ENCODE peak calls at places on chromosomes 1 and 21, in six cellular contexts. S, L, H, X, K and G are unnamed samples.
A peak's percentile ranks its signal among the peaks of the same experiment; 100 is the strongest.

GRCh38 chr1:42618866-42619265 is 39.4 kb upstream of the PPIH start:
- DNase-seq in H (no peak), X (no peak), K (no peak), L (no peak), S (no peak), G (no peak)

GRCh38 chr1:39173995-39174380 is 30.5 kb upstream of the MACF1 start:
- DNase-seq in S (no peak), X (no peak), H (no peak), K (no peak), L (no peak), G (no peak)

GRCh38 chr1:233394860-233395717 is 67.6 kb downstream of the MAP3K21 start:
- DNase-seq in S (peak; percentile 55), X (no peak), K (peak; percentile 52), L (peak; percentile 54), H (peak; percentile 33), G (peak; percentile 82)

GRCh38 chr1:111719135-111719534 is 20.1 kb downstream of the INKA2 start:
- DNase-seq in X (no peak), S (no peak), K (no peak), L (no peak), H (no peak), G (no peak)

GRCh38 chr1:5840551-5840914 is 151.7 kb downstream of the NPHP4 start:
- DNase-seq in H (no peak), K (peak; percentile 59), L (no peak), S (no peak), X (no peak), G (no peak)

GRCh38 chr1:149972547-149972946 is 35.9 kb upstream of the MTMR11 start:
- DNase-seq in L (no peak), S (no peak), K (no peak), H (no peak), X (no peak), G (no peak)

GRCh38 chr1:217137210-217137871 is 414.1 kb upstream of the ESRRG start:
- DNase-seq in L (no peak), X (no peak), H (no peak), S (no peak), K (peak; percentile 16), G (peak; percentile 66)

GRCh38 chr1:215797859-215798258 is 230.8 kb downstream of the KCTD3 start:
- DNase-seq in L (no peak), X (no peak), S (no peak), H (no peak), K (no peak), G (no peak)

GRCh38 chr1:67367370-67368345 is 60.0 kb downstream of the IL12RB2 start:
- DNase-seq in L (no peak), H (peak; percentile 69), X (no peak), S (peak; percentile 42), K (peak; percentile 78), G (no peak)

GRCh38 chr1:13667696-13668095 is 32.3 kb upstream of the PRDM2 start:
- DNase-seq in S (no peak), X (peak; percentile 33), K (no peak), H (no peak), L (no peak), G (no peak)

GRCh38 chr1:108692724-108693655 is 880 bp downstream of the PRPF38B start:
- DNase-seq in S (peak; percentile 70), H (peak; percentile 65), K (peak; percentile 61), X (peak; percentile 31), L (peak; percentile 41), G (peak; percentile 64)

GRCh38 chr1:236657398-236657797 is 28.9 kb upstream of the ACTN2 start:
- DNase-seq in L (no peak), S (no peak), H (no peak), X (no peak), K (no peak), G (no peak)

GRCh38 chr1:220775238-220775853 is 11.4 kb upstream of the MTARC1 start:
- DNase-seq in X (no peak), S (peak; percentile 50), K (peak; percentile 56), H (peak; percentile 16), L (no peak), G (peak; percentile 75)

GRCh38 chr1:154716012-154716411 is 108.0 kb upstream of the ADAR start:
- DNase-seq in X (no peak), K (peak; percentile 81), L (no peak), S (no peak), H (no peak), G (no peak)

GRCh38 chr1:236516929-236517704 is 6.7 kb upstream of the LGALS8 start:
- DNase-seq in H (peak; percentile 93), K (no peak), S (no peak), L (no peak), X (no peak), G (no peak)

GRCh38 chr1:91701494-91701869 is 184.5 kb downstream of the TGFBR3 start:
- DNase-seq in L (no peak), H (no peak), X (no peak), K (no peak), S (no peak), G (no peak)

GRCh38 chr1:26049531-26050254 is 3.8 kb upstream of the SLC30A2 start:
- DNase-seq in X (no peak), K (no peak), L (no peak), H (no peak), S (no peak), G (no peak)

GRCh38 chr1:78490861-78491310 is at the start of gene PTGFR:
- DNase-seq in L (no peak), X (no peak), H (no peak), S (no peak), K (peak; percentile 73), G (peak; percentile 79)

GRCh38 chr1:109432336-109432735 is 6.1 kb upstream of the PSMA5 start:
- DNase-seq in S (no peak), L (no peak), H (no peak), X (no peak), K (no peak), G (no peak)

GRCh38 chr1:153390938-153391710 is at the start of gene S100A8:
- DNase-seq in K (no peak), S (no peak), H (no peak), X (no peak), L (no peak), G (no peak)

GRCh38 chr1:34262454-34262853 is 85.7 kb downstream of the C1orf94 start:
- DNase-seq in H (no peak), K (no peak), L (no peak), S (no peak), X (no peak), G (no peak)

GRCh38 chr1:45610589-45611226 is 13.1 kb downstream of the CCDC17 start:
- DNase-seq in X (no peak), L (no peak), S (no peak), K (no peak), H (no peak), G (no peak)

GRCh38 chr1:207404849-207405525 is 49.1 kb upstream of the CR2 start:
- DNase-seq in K (peak; percentile 52), X (no peak), S (peak; percentile 70), H (peak; percentile 81), L (peak; percentile 65), G (peak; percentile 78)

GRCh38 chr1:221751267-221751887 is 9.5 kb upstream of the DUSP10 start:
- DNase-seq in S (no peak), L (no peak), K (no peak), X (no peak), H (no peak), G (no peak)

GRCh38 chr21:45076245-45076661 is 1.9 kb downstream of the ADARB1 start:
- DNase-seq in K (no peak), H (peak; percentile 14), X (no peak), L (no peak), S (no peak), G (no peak)
- H3K79me2 ChIP-seq in K (peaks cover 43% of the 10 kb centered on the region), H (peaks cover 12% of the 10 kb centered on the region), X (no peaks in the 10 kb centered on the region), L (peaks cover 26% of the 10 kb centered on the region), S (no peaks in the 10 kb centered on the region), G (peaks cover 19% of the 10 kb centered on the region)

DNA sequence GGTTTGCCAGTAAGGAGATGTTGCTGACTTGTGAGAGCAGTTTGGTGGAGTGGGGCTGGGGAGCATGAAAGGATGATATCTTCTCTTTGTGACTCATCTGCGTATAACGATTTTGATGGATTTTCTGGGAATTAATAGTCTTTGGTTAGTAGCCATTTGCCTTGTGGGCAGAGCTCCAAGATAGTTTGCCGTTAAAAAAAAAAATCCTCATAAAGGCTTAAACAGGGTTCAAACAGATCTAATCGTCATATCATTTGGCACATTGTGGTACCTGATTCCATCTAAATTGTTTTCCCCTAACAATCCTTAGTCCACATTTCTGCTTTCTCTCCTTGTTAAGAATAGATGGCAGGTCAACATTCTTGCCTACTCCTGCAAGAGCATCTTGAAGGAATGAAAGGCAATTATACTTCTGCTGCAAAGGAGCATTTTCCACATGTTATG is 168.0 kb downstream of the PPP1R12B start:
- DNase-seq in K (peak; percentile 0), H (no peak), L (no peak), S (no peak), X (no peak), G (no peak)
- H2AFZ ChIP-seq in K (no peak overlapping the region), H (no peak overlapping the region), L (no peak overlapping the region), S (no peak overlapping the region), X (no peak overlapping the region), G (no peak overlapping the region)

GRCh38 chr1:210747890-210748289 is 386.1 kb downstream of the KCNH1 start:
- DNase-seq in L (no peak), X (no peak), H (no peak), K (no peak), S (no peak), G (no peak)

GRCh38 chr1:210750468-210750867 is 383.5 kb downstream of the KCNH1 start:
- DNase-seq in L (no peak), S (no peak), K (no peak), H (no peak), X (no peak), G (no peak)

GRCh38 chr1:210746024-210746423 is 387.9 kb downstream of the KCNH1 start:
- DNase-seq in S (no peak), K (no peak), H (no peak), X (no peak), L (no peak), G (no peak)

GRCh38 chr1:210748796-210749195 is 385.2 kb downstream of the KCNH1 start:
- DNase-seq in S (no peak), K (no peak), H (no peak), L (no peak), X (no peak), G (no peak)

DNA sequence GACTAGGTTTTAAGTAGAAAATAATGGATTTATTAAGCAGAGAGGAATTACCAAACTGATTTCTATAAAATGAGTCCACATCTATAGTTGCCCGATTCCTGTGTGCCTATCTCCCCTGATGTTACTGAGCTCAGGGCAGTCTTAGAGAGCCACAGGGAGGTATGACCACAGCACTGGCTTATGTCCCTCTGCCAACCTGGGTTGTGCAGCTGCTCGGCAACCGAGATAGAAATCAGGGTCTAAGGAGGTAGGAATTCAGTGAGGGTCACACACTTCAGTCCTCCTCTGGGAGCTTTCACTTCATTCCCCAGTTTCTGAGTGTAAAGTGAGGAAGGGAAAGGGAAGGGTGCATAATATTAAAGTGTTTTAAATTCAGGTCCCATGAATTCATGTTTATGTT is 386.8 kb downstream of the KCNH1 start:
- DNase-seq in L (no peak), X (no peak), K (peak; percentile 23), H (no peak), S (no peak), G (no peak)
- TF ChIP-seq REST in L (no peak), X (no peak), K (no peak), H (no peak), S (no peak), G (no peak)

DNA sequence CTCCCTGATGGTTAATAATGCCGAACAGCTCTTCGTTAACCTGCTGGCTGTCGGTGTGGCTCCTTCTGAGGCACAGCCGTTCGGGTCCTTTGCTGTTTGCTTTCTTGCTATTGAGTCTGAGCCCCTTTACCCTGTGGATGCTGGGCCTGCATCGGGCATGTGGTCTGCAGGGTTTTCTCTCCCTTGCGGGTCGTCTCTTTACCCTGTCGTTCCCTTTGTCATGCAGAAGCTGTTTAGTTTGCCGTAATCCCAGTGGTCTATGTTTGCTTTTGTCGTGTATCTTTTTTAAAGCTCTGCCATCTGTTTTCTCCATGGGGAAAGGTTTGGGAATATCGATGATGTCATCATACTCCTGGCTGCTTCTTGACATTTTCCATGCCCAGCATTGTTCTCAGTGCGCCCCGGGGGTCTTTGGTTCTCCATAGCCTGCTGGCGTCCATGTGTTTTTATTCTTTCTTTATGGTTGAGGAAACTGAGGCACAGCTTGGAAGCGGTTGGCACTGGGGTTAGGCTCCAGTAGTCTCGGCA is 68.2 kb downstream of the AGPAT3 start:
- DNase-seq in S (no peak), H (no peak), X (no peak), L (no peak), K (no peak), G (no peak)
- H3K79me2 ChIP-seq in S (peaks cover 42% of the 10 kb centered on the region), H (peaks cover 6% of the 10 kb centered on the region), X (peaks cover 20% of the 10 kb centered on the region), L (no peaks in the 10 kb centered on the region), K (peaks cover 7% of the 10 kb centered on the region), G (no peaks in the 10 kb centered on the region)